ENCODE peak calls at places on chromosomes 16 and 17, in seven cellular contexts. J is NCI-H1694, X is amygdala, U is NCI-H1105, F is AG10803, W is kidney tubule cell, Q is T-helper 1 cell. H is an unnamed sample.

GRCh38 chr17:48543854-48544355 is 1.0 kb downstream of the HOXB2 start:
- DNase-seq in U (no peak), X (no peak), Q (no peak), W (no peak), J (no peak), F (no peak), H (no peak)

GRCh38 chr16:56669005-56669839 is at the start of gene MT1H:
- DNase-seq in J (no peak), X (no peak), F (no peak), W (no peak), U (no peak), Q (no peak), H (no peak)

GRCh38 chr17:38559025-38559879 is 46.5 kb downstream of the SRCIN1 start:
- DNase-seq in Q (peak; percentile 89), J (peak; percentile 90), W (peak; percentile 88), X (no peak), U (peak; percentile 90), F (peak; percentile 24), H (peak; percentile 17)

GRCh38 chr17:82118815-82119380 is 20.9 kb upstream of the FASN start:
- DNase-seq in F (no peak), X (no peak), Q (no peak), W (no peak), U (no peak), J (no peak), H (no peak)

GRCh38 chr16:2720719-2721633 is 952 bp upstream of the PRSS27 start:
- DNase-seq in F (peak; percentile 78), J (peak; percentile 67), Q (peak; percentile 82), X (peak; percentile 59), W (peak; percentile 86), U (peak; percentile 73), H (peak; percentile 83)

GRCh38 chr17:9371019-9371418 is 204.6 kb downstream of the STX8 start:
- DNase-seq in W (peak; percentile 99), X (no peak), F (peak; percentile 81), U (peak; percentile 84), J (no peak), Q (no peak), H (peak; percentile 96)

GRCh38 chr17:19867094-19867653 is 562 bp downstream of the ULK2 start:
- DNase-seq in U (peak; percentile 45), X (peak; percentile 67), Q (peak; percentile 23), W (peak; percentile 64), F (peak; percentile 61), J (peak; percentile 37), H (peak; percentile 74)

GRCh38 chr17:64178011-64178825 is 48.3 kb upstream of the ERN1 start:
- DNase-seq in Q (no peak), X (no peak), J (no peak), W (peak; percentile 34), U (no peak), F (peak; percentile 27), H (peak; percentile 98)

GRCh38 chr16:89322381-89323119 is 105.0 kb downstream of the ZNF778 start:
- DNase-seq in U (no peak), J (no peak), Q (no peak), W (peak; percentile 55), F (peak; percentile 78), X (no peak), H (peak; percentile 67)

GRCh38 chr17:40312893-40313659 is 4.1 kb downstream of the RARA start:
- DNase-seq in U (no peak), Q (no peak), X (no peak), J (no peak), W (peak; percentile 17), F (no peak), H (peak; percentile 70)

GRCh38 chr17:37179893-37180292 is 195.9 kb upstream of the C17orf78 start:
- DNase-seq in W (peak; percentile 57), X (no peak), Q (no peak), F (peak; percentile 49), U (no peak), J (no peak), H (no peak)

GRCh38 chr16:4179020-4179419 is 62.8 kb upstream of the ADCY9 start:
- DNase-seq in X (no peak), W (no peak), F (peak; percentile 54), J (no peak), Q (no peak), U (no peak), H (no peak)

H was measured in myocyte.